ENCODE peak calls at places on chromosomes 5 and 9, in four cellular contexts. One of them, this sample, is unnamed.
A peak's percentile ranks its signal among the peaks of the same experiment; 100 is the strongest.

GRCh38 chr5:156218364-156219158 is 108.4 kb upstream of the SGCD start:
- DNase-seq in WTC11: no peak
- DNase-seq in HCT116: no peak
- DNase-seq in NCI-H187: no peak
- DNase-seq in this sample: no peak

GRCh38 chr5:179142434-179143198 is 82.4 kb downstream of the ZNF354C start:
- DNase-seq in HCT116: no peak
- DNase-seq in NCI-H187: no peak
- DNase-seq in WTC11: no peak
- DNase-seq in this sample: no peak

GRCh38 chr5:148403344-148403743 is 19.6 kb downstream of the FBXO38 start:
- DNase-seq in NCI-H187: no peak
- DNase-seq in WTC11: no peak
- DNase-seq in HCT116: no peak
- DNase-seq in this sample: no peak

GRCh38 chr5:159161361-159162214 is 47.8 kb downstream of the RNF145 start:
- DNase-seq in NCI-H187: no peak
- DNase-seq in HCT116: no peak
- DNase-seq in WTC11: no peak
- DNase-seq in this sample: no peak

GRCh38 chr9:135209852-135210251 is 122.4 kb downstream of the OLFM1 start:
- DNase-seq in NCI-H187: no peak
- DNase-seq in HCT116: no peak
- DNase-seq in WTC11: no peak
- DNase-seq in this sample: no peak

GRCh38 chr5:99544326-99544725 is 615.5 kb upstream of the CHD1 start:
- DNase-seq in NCI-H187: no peak
- DNase-seq in WTC11: no peak
- DNase-seq in HCT116: no peak
- DNase-seq in this sample: no peak

GRCh38 chr5:172059661-172060100 is 53.2 kb upstream of the FBXW11 start:
- DNase-seq in HCT116: no peak
- DNase-seq in WTC11: no peak
- DNase-seq in NCI-H187: no peak
- DNase-seq in this sample: no peak

GRCh38 chr9:13688990-13689600 is 409.6 kb upstream of the MPDZ start:
- DNase-seq in NCI-H187: no peak
- DNase-seq in WTC11: peak; percentile 12
- DNase-seq in HCT116: no peak
- DNase-seq in this sample: no peak

GRCh38 chr5:36496471-36496870 is 109.9 kb upstream of the SLC1A3 start:
- DNase-seq in NCI-H187: no peak
- DNase-seq in HCT116: no peak
- DNase-seq in WTC11: no peak
- DNase-seq in this sample: no peak

GRCh38 chr5:36876965-36877666 is 547 bp downstream of the NIPBL start:
- DNase-seq in WTC11: peak; percentile 60
- DNase-seq in HCT116: peak; percentile 23
- DNase-seq in NCI-H187: peak; percentile 17
- DNase-seq in this sample: peak; percentile 70

GRCh38 chr9:385818-386398 is 171.2 kb downstream of the DOCK8 start:
- DNase-seq in NCI-H187: peak; percentile 7
- DNase-seq in HCT116: peak; percentile 52
- DNase-seq in WTC11: peak; percentile 62
- DNase-seq in this sample: peak; percentile 65

GRCh38 chr5:36237756-36238155 is 4.0 kb downstream of the NADK2 start:
- DNase-seq in NCI-H187: no peak
- DNase-seq in WTC11: no peak
- DNase-seq in HCT116: no peak
- DNase-seq in this sample: no peak

GRCh38 chr9:83959061-83959460 is 21.0 kb downstream of the HNRNPK start:
- DNase-seq in HCT116: no peak
- DNase-seq in WTC11: no peak
- DNase-seq in NCI-H187: no peak
- DNase-seq in this sample: peak; percentile 35

GRCh38 chr5:152723482-152723881 is 318.4 kb upstream of the NMUR2 start:
- DNase-seq in HCT116: no peak
- DNase-seq in NCI-H187: no peak
- DNase-seq in WTC11: peak; percentile 43
- DNase-seq in this sample: no peak

GRCh38 chr5:96279796-96280542 is 153.1 kb downstream of the PCSK1 start:
- DNase-seq in WTC11: no peak
- DNase-seq in NCI-H187: no peak
- DNase-seq in HCT116: no peak
- DNase-seq in this sample: no peak

GRCh38 chr5:133944263-133945230 is 23.9 kb downstream of the C5orf15 start:
- DNase-seq in HCT116: peak; percentile 46
- DNase-seq in WTC11: peak; percentile 74
- DNase-seq in NCI-H187: peak; percentile 67
- DNase-seq in this sample: peak; percentile 66

GRCh38 chr9:87803166-87803565 is 77.2 kb downstream of the CTSL start:
- DNase-seq in HCT116: no peak
- DNase-seq in NCI-H187: no peak
- DNase-seq in WTC11: no peak
- DNase-seq in this sample: no peak

GRCh38 chr5:83608122-83608521 is 112.5 kb downstream of the HAPLN1 start:
- DNase-seq in HCT116: peak; percentile 38
- DNase-seq in NCI-H187: no peak
- DNase-seq in WTC11: peak; percentile 63
- DNase-seq in this sample: peak; percentile 58

GRCh38 chr5:99315413-99316178 is 386.8 kb upstream of the CHD1 start:
- DNase-seq in HCT116: no peak
- DNase-seq in NCI-H187: no peak
- DNase-seq in WTC11: no peak
- DNase-seq in this sample: no peak

GRCh38 chr5:112109331-112109993 is 309.6 kb downstream of the EPB41L4A start:
- DNase-seq in WTC11: peak; percentile 64
- DNase-seq in NCI-H187: no peak
- DNase-seq in HCT116: peak; percentile 12
- DNase-seq in this sample: peak; percentile 4

GRCh38 chr5:75053286-75054109 is 1.1 kb upstream of the GCNT4 start:
- DNase-seq in WTC11: peak; percentile 60
- DNase-seq in NCI-H187: no peak
- DNase-seq in HCT116: no peak
- DNase-seq in this sample: peak; percentile 77

GRCh38 chr9:102479191-102479590 is 515.9 kb upstream of the CYLC2 start:
- DNase-seq in NCI-H187: no peak
- DNase-seq in HCT116: no peak
- DNase-seq in WTC11: no peak
- DNase-seq in this sample: no peak

GRCh38 chr5:10573487-10574145 is 9.7 kb downstream of the ANKRD33B start:
- DNase-seq in NCI-H187: no peak
- DNase-seq in WTC11: no peak
- DNase-seq in HCT116: no peak
- DNase-seq in this sample: no peak

GRCh38 chr5:2158767-2159166 is 276.0 kb upstream of the IRX4 start:
- DNase-seq in HCT116: no peak
- DNase-seq in NCI-H187: no peak
- DNase-seq in WTC11: no peak
- DNase-seq in this sample: no peak

GRCh38 chr9:34664281-34665108 is 2.0 kb upstream of the CCL27 start:
- DNase-seq in HCT116: peak; percentile 75
- DNase-seq in NCI-H187: no peak
- DNase-seq in WTC11: peak; percentile 94
- DNase-seq in this sample: peak; percentile 81

GRCh38 chr5:143219696-143220095 is 183.8 kb downstream of the NR3C1 start:
- DNase-seq in NCI-H187: no peak
- DNase-seq in WTC11: no peak
- DNase-seq in HCT116: no peak
- DNase-seq in this sample: no peak

GRCh38 chr5:107696071-107696470 is 25.3 kb upstream of the EFNA5 start:
- DNase-seq in NCI-H187: no peak
- DNase-seq in WTC11: peak; percentile 36
- DNase-seq in HCT116: no peak
- DNase-seq in this sample: no peak

GRCh38 chr5:162786234-162786633 is 651.2 kb upstream of the CCNG1 start:
- DNase-seq in HCT116: no peak
- DNase-seq in WTC11: no peak
- DNase-seq in NCI-H187: no peak
- DNase-seq in this sample: no peak

GRCh38 chr9:124621371-124622328 is 114.5 kb upstream of the NR5A1 start:
- DNase-seq in NCI-H187: no peak
- DNase-seq in WTC11: no peak
- DNase-seq in HCT116: no peak
- DNase-seq in this sample: no peak

GRCh38 chr5:143657814-143658395 is 154.1 kb upstream of the HMHB1 start:
- DNase-seq in WTC11: no peak
- DNase-seq in NCI-H187: peak; percentile 74
- DNase-seq in HCT116: no peak
- DNase-seq in this sample: no peak

GRCh38 chr5:103232393-103232999 is 26.1 kb upstream of the MACIR start:
- DNase-seq in WTC11: no peak
- DNase-seq in NCI-H187: no peak
- DNase-seq in HCT116: peak; percentile 36
- DNase-seq in this sample: no peak

GRCh38 chr5:139275536-139276297 is 17.8 kb upstream of the MATR3 start:
- DNase-seq in NCI-H187: no peak
- DNase-seq in WTC11: no peak
- DNase-seq in HCT116: no peak
- DNase-seq in this sample: no peak

GRCh38 chr9:97502222-97502983 is 937 bp downstream of the TMOD1 start:
- DNase-seq in NCI-H187: no peak
- DNase-seq in HCT116: no peak
- DNase-seq in WTC11: peak; percentile 39
- DNase-seq in this sample: peak; percentile 8

GRCh38 chr9:116193636-116194035 is 40.0 kb downstream of the PAPPA start:
- DNase-seq in NCI-H187: no peak
- DNase-seq in WTC11: no peak
- DNase-seq in HCT116: no peak
- DNase-seq in this sample: no peak

GRCh38 chr5:160118349-160119141 is 705 bp downstream of the PWWP2A start:
- DNase-seq in HCT116: no peak
- DNase-seq in WTC11: peak; percentile 25
- DNase-seq in NCI-H187: no peak
- DNase-seq in this sample: no peak

GRCh38 chr5:72498284-72498683 is 8.9 kb downstream of the ZNF366 start:
- DNase-seq in NCI-H187: no peak
- DNase-seq in WTC11: no peak
- DNase-seq in HCT116: no peak
- DNase-seq in this sample: no peak

GRCh38 chr5:134784946-134785620 is 26.5 kb downstream of the DDX46 start:
- DNase-seq in WTC11: no peak
- DNase-seq in HCT116: no peak
- DNase-seq in NCI-H187: no peak
- DNase-seq in this sample: no peak